ENCODE peak calls at places on chromosomes 4 and X, in nine cellular contexts. B, K, Z, O, P, M, E, X and I are unnamed samples.

GRCh38 chr4:88148560-88148959 is 9.9 kb downstream of the ABCG2 start:
- DNase-seq in Z (no peak), K (no peak), X (no peak), P (no peak), E (no peak), O (no peak), M (no peak), B (no peak), I (no peak)

GRCh38 chr4:147494301-147494700 is 13.4 kb downstream of the EDNRA start:
- DNase-seq in P (no peak), K (no peak), B (no peak), X (no peak), Z (no peak), O (no peak), E (no peak), M (no peak), I (no peak)

GRCh38 chrX:49277520-49277799 is 7.9 kb downstream of the PPP1R3F start:
- DNase-seq in E (no peak), K (no peak), P (no peak), X (no peak), O (no peak), Z (no peak), M (no peak), B (no peak), I (no peak)

GRCh38 chr4:145795535-145795934 is 115.6 kb downstream of the C4orf51 start:
- DNase-seq in E (no peak), Z (no peak), X (no peak), O (no peak), B (no peak), K (no peak), P (no peak), M (no peak), I (no peak)

GRCh38 chr4:138310991-138311390 is 68.8 kb upstream of the SLC7A11 start:
- DNase-seq in Z (no peak), M (no peak), P (no peak), X (no peak), E (no peak), B (no peak), K (peak; percentile 73), O (peak; percentile 88), I (no peak)

GRCh38 chr4:166924456-166924855 is 309.8 kb downstream of the SPOCK3 start:
- DNase-seq in B (no peak), E (no peak), M (no peak), P (no peak), O (no peak), X (no peak), Z (no peak), K (no peak), I (no peak)

GRCh38 chr4:127071443-127071842 is 561.3 kb upstream of the INTU start:
- DNase-seq in O (no peak), P (no peak), B (no peak), K (no peak), M (no peak), X (no peak), Z (no peak), E (no peak), I (no peak)

GRCh38 chr4:147019061-147019460 is 73.4 kb upstream of the TTC29 start:
- DNase-seq in E (peak; percentile 71), K (peak; percentile 81), O (peak; percentile 71), Z (peak; percentile 83), B (no peak), M (peak; percentile 12), P (peak; percentile 79), X (no peak), I (no peak)

GRCh38 chr4:140116442-140117104 is 37.4 kb downstream of the MAML3 start:
- DNase-seq in P (no peak), B (no peak), X (no peak), M (no peak), E (no peak), O (peak; percentile 52), K (no peak), Z (no peak), I (no peak)

GRCh38 chr4:123317211-123317610 is 79.4 kb upstream of the SPRY1 start:
- DNase-seq in Z (no peak), E (no peak), P (no peak), K (peak; percentile 11), X (no peak), B (no peak), O (no peak), M (no peak), I (no peak)

GRCh38 chrX:9379697-9380551 is 84.9 kb upstream of the TBL1X start:
- DNase-seq in E (no peak), K (peak; percentile 30), B (no peak), Z (no peak), X (no peak), O (peak; percentile 70), M (peak; percentile 72), P (no peak), I (no peak)

GRCh38 chr4:78337216-78337615 is 214.4 kb upstream of the ANXA3 start:
- DNase-seq in K (peak; percentile 32), M (no peak), X (no peak), B (no peak), E (no peak), O (peak; percentile 35), P (no peak), Z (no peak), I (no peak)

DNA sequence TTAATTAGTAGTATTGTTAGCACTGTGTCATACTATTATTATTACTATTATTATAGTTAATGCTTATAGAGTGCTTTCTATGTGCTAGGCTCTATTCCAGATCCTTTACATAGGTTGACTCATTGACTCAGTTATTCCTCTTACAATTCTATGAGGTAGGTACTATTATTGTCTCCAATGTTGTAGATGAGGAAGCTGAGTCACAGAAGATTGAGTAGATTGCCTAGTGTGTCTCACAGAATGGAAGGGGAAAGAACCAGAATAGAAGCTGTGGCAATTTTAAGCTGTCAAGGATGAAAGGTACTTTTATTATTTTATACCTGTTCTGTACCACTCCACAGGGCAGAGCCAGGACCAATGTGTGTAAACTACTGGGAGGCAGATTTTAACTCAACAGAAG is 1.9 kb upstream of the TCEAL1 start:
- DNase-seq in Z (no peak), E (no peak), O (peak; percentile 69), P (no peak), K (no peak), M (no peak), X (no peak), B (no peak), I (no peak)
- H3K9me3 ChIP-seq in Z (no peaks in the 10 kb centered on the region), E (no peaks in the 10 kb centered on the region), O (no peaks in the 10 kb centered on the region), P (no peaks in the 10 kb centered on the region), K (no peaks in the 10 kb centered on the region), M (no peaks in the 10 kb centered on the region), X (no peaks in the 10 kb centered on the region), B (no peaks in the 10 kb centered on the region), I (no peaks in the 10 kb centered on the region)

DNA sequence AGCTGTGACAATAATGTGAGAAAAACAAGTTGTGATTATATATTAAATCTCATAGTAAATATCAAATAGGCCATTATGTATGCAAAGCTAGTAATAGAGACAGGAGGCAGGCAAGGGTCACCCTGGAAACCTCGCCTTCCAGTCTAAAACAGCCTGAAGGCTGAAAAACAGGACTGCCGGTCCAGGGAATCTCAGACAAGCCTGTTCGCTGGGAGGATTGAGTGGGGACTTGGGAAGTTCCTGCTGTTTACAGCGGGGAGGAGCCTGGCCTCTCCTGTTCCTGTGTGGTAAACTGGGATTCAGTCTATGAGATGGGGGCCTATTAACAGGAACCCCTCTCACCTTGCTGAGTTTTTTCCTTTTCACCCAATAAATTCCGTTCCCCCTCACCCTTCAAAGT is 2317.3 kb downstream of the PCDH7 start:
- DNase-seq in Z (no peak), M (no peak), K (no peak), O (no peak), P (no peak), B (no peak), E (no peak), X (no peak), I (no peak)
- H3K4me1 ChIP-seq in Z (no peaks in the 10 kb centered on the region), M (no peaks in the 10 kb centered on the region), K (no peaks in the 10 kb centered on the region), O (no peaks in the 10 kb centered on the region), P (no peaks in the 10 kb centered on the region), B (no peaks in the 10 kb centered on the region), E (no peaks in the 10 kb centered on the region), X (no peaks in the 10 kb centered on the region), I (no peaks in the 10 kb centered on the region)

GRCh38 chr4:146621-147020 is 22.3 kb downstream of the ZNF718 start:
- DNase-seq in Z (no peak), E (no peak), K (no peak), P (no peak), B (no peak), M (no peak), X (no peak), O (no peak), I (no peak)

GRCh38 chr4:147233-147632 is 22.9 kb downstream of the ZNF718 start:
- DNase-seq in O (no peak), E (no peak), Z (no peak), K (no peak), P (no peak), B (no peak), X (no peak), M (no peak), I (no peak)
- H3K9me3 ChIP-seq in O (peaks cover 21% of the 10 kb centered on the region), E (peaks cover 46% of the 10 kb centered on the region), Z (peaks cover 3% of the 10 kb centered on the region), K (peaks cover 93% of the 10 kb centered on the region), P (peaks cover 7% of the 10 kb centered on the region), B (peaks cover 28% of the 10 kb centered on the region), X (peaks cover 82% of the 10 kb centered on the region), M (peaks cover 45% of the 10 kb centered on the region), I (no peaks in the 10 kb centered on the region)

GRCh38 chr4:10104991-10105276 is 11.7 kb downstream of the WDR1 start:
- DNase-seq in P (no peak), O (no peak), M (no peak), X (no peak), K (no peak), E (no peak), B (no peak), Z (no peak), I (no peak)
- H3K4me1 ChIP-seq in P (peaks cover 100% of the 10 kb centered on the region), O (peaks cover 82% of the 10 kb centered on the region), M (peaks cover 50% of the 10 kb centered on the region), X (peaks cover 100% of the 10 kb centered on the region), K (peaks cover 78% of the 10 kb centered on the region), E (peaks cover 100% of the 10 kb centered on the region), B (peaks cover 7% of the 10 kb centered on the region), Z (peaks cover 16% of the 10 kb centered on the region), I (peaks cover 9% of the 10 kb centered on the region)

GRCh38 chr4:19021617-19022016 is 1000.1 kb upstream of the LCORL start:
- DNase-seq in Z (no peak), B (no peak), K (no peak), P (no peak), E (no peak), X (no peak), O (no peak), M (no peak), I (no peak)
- H3K9me3 ChIP-seq in Z (no peaks in the 10 kb centered on the region), B (no peaks in the 10 kb centered on the region), K (no peaks in the 10 kb centered on the region), P (no peaks in the 10 kb centered on the region), E (no peaks in the 10 kb centered on the region), X (no peaks in the 10 kb centered on the region), O (no peaks in the 10 kb centered on the region), M (no peaks in the 10 kb centered on the region), I (no peaks in the 10 kb centered on the region)